ENCODE peak calls at places on chromosomes 4 and X, in five cellular contexts. D, N, E, W and I are unnamed samples.
A peak's percentile ranks its signal among the peaks of the same experiment; 100 is the strongest.

GRCh38 chrX:110188701-110189558 is 129.0 kb downstream of the AMMECR1 start:
- DNase-seq in W (no peak), N (no peak), D (no peak), E (no peak), I (no peak)

GRCh38 chrX:135382260-135382659 is 39.5 kb upstream of the SMIM10L2A start:
- DNase-seq in W (no peak), D (no peak), N (no peak), E (no peak), I (no peak)

GRCh38 chr4:602559-602942 is 22.8 kb upstream of the PDE6B start:
- DNase-seq in N (no peak), D (peak; percentile 83), E (no peak), W (peak; percentile 68), I (peak; percentile 40)

GRCh38 chr4:107283587-107284559 is 247.8 kb upstream of the DKK2 start:
- DNase-seq in D (no peak), W (no peak), N (no peak), E (no peak), I (no peak)

GRCh38 chr4:84751707-84752106 is 168.8 kb downstream of the CDS1 start:
- DNase-seq in W (no peak), N (no peak), D (no peak), E (no peak), I (no peak)

GRCh38 chrX:11016728-11017127 is 94.4 kb upstream of the HCCS start:
- DNase-seq in N (no peak), D (no peak), E (no peak), W (no peak), I (no peak)

GRCh38 chr4:152992027-152992426 is 55.9 kb downstream of the FHDC1 start:
- DNase-seq in E (no peak), D (peak; percentile 33), N (no peak), W (no peak), I (no peak)

GRCh38 chrX:63250253-63250868 is 100.8 kb downstream of the SPIN4 start:
- DNase-seq in D (peak; percentile 65), N (peak; percentile 62), E (peak; percentile 2), W (no peak), I (peak; percentile 41)

GRCh38 chr4:99205104-99205979 is 13.7 kb downstream of the ADH6 start:
- DNase-seq in N (no peak), W (no peak), D (peak; percentile 39), E (no peak), I (no peak)

GRCh38 chr4:127632420-127633403 is at the start of gene INTU:
- DNase-seq in W (peak; percentile 94), D (peak; percentile 95), N (no peak), E (no peak), I (peak; percentile 75)

GRCh38 chrX:55118574-55118973 is 29.8 kb downstream of the PAGE2 start:
- DNase-seq in N (no peak), W (no peak), D (no peak), E (no peak), I (no peak)

GRCh38 chrX:19760841-19761512 is 126.4 kb downstream of the SH3KBP1 start:
- DNase-seq in W (no peak), D (no peak), N (no peak), E (no peak), I (no peak)

GRCh38 chrX:39972340-39972739 is 125.4 kb downstream of the BCOR start:
- DNase-seq in W (no peak), D (no peak), N (no peak), E (no peak), I (no peak)

GRCh38 chr4:144338148-144338547 is 197.6 kb upstream of the GYPA start:
- DNase-seq in E (no peak), N (peak; percentile 75), W (no peak), D (no peak), I (no peak)

GRCh38 chr4:6681191-6681590 is 12.5 kb upstream of the S100P start:
- DNase-seq in D (no peak), N (no peak), E (no peak), W (no peak), I (no peak)

GRCh38 chr4:17690898-17691297 is 76.5 kb downstream of the MED28 start:
- DNase-seq in W (no peak), N (no peak), E (no peak), D (no peak), I (no peak)

GRCh38 chr4:98626350-98626749 is 32.1 kb downstream of the TSPAN5 start:
- DNase-seq in D (no peak), W (no peak), E (no peak), N (no peak), I (no peak)

GRCh38 chr4:136680271-136680670 is 852.0 kb downstream of the PCDH18 start:
- DNase-seq in W (no peak), D (no peak), E (no peak), N (no peak), I (no peak)

GRCh38 chrX:154596290-154596929 is 11.5 kb downstream of the CTAG1A start:
- DNase-seq in W (no peak), D (no peak), E (no peak), N (peak; percentile 56), I (no peak)

GRCh38 chr4:24103434-24104168 is 213.8 kb upstream of the PPARGC1A start:
- DNase-seq in D (no peak), E (no peak), W (no peak), N (no peak), I (no peak)

GRCh38 chrX:72254835-72255234 is 16.0 kb upstream of the ERCC6L start:
- DNase-seq in N (no peak), E (no peak), W (no peak), D (no peak), I (no peak)

GRCh38 chr4:94534401-94535312 is 82.9 kb downstream of the PDLIM5 start:
- DNase-seq in N (no peak), D (no peak), E (no peak), W (no peak), I (no peak)

GRCh38 chr4:25098964-25099843 is 61.0 kb downstream of the SEPSECS start:
- DNase-seq in N (peak; percentile 23), W (no peak), D (peak; percentile 61), E (no peak), I (no peak)

GRCh38 chr4:188162698-188163097 is 23.5 kb downstream of the TRIML1 start:
- DNase-seq in D (no peak), W (no peak), E (no peak), N (no peak), I (no peak)

GRCh38 chr4:8191136-8191747 is 7.8 kb upstream of the SH3TC1 start:
- DNase-seq in E (no peak), D (no peak), N (no peak), W (peak; percentile 83), I (no peak)

GRCh38 chr4:142413516-142413915 is 432.6 kb downstream of the INPP4B start:
- DNase-seq in D (no peak), E (no peak), N (no peak), W (no peak), I (no peak)

GRCh38 chrX:123859409-123859827 is 435 bp upstream of the XIAP start:
- DNase-seq in N (no peak), E (peak; percentile 19), W (no peak), D (peak; percentile 79), I (no peak)

GRCh38 chrX:117327306-117327705 is 789.3 kb downstream of the KLHL13 start:
- DNase-seq in W (no peak), E (no peak), N (no peak), D (no peak), I (no peak)

GRCh38 chrX:118679290-118679689 is 48.1 kb upstream of the IL13RA1 start:
- DNase-seq in W (no peak), D (no peak), E (no peak), N (no peak), I (no peak)
- TF ChIP-seq CTCF in W (no peak), D (no peak), E (no peak), N (no peak), I (no peak)

DNA sequence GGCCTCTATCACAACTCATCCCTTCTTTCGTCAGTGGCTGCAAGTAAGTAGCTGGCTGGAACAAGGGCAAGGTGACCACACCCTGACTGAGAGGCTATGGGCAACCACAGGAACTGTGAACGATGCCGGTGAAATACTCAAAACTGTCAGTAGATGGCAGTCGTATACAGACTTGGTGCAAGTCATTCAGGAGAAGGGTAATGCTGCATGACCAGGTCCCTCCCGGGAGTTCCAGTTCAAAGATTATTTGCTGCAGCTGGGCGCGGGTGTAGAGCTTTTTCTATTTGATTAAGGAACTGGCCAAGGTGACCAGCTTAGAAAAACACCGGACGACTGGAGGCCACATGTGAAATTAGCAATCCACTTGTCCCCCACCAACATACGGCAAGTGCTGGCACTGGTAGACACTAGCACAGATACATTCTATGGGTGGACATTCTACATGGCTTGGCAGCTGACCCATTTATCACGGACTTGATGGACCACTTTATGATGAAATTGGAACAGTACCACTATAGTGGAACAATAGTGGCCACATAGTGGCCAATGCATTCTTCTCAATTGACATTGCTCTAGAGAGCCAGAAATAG is 726.6 kb downstream of the TRAM1L1 start:
- DNase-seq in W (no peak), D (peak; percentile 69), N (peak; percentile 44), E (no peak), I (peak; percentile 55)
- TF ChIP-seq CTCF in W (peak; percentile 69), D (peak; percentile 50), N (peak; percentile 61), E (peak; percentile 22), I (peak; percentile 72)

GRCh38 chr4:85798011-85798770 is 323.2 kb downstream of the ARHGAP24 start:
- DNase-seq in W (no peak), D (no peak), N (no peak), E (no peak), I (no peak)
- TF ChIP-seq CTCF in W (no peak), D (no peak), N (no peak), E (no peak), I (no peak)

DNA sequence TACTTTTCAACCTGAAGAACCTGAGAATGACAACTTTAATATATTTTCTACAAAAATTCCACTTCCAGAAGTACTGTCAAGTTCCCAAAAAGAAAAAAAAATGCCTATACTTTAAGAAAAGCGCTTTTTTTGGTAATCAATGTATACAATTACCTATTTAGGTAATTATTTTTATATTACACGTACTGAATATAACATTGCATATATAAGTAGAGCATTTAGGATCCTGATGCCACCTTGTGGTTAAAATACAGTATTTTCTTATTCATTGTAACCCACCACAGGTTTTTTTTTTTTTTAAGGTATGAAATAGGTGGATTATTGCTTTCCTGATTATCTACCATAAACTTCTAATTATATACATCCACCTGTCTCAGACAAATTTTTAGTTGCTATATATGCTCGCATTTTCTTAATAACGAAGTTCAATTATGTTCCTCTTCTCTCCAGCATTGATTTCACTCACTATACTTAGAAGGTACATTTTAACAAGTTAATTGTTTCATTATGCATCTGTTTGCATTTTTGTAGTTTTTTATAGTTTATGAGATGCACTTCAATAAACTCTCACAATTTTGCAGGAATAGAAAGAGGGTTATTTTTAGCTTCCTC is 5.2 kb downstream of the MAP9 start:
- DNase-seq in N (no peak), W (no peak), E (no peak), D (no peak), I (no peak)
- TF ChIP-seq CTCF in N (peak; percentile 60), W (peak; percentile 62), E (peak; percentile 70), D (peak; percentile 37), I (peak; percentile 79)